ENCODE peak calls at places on chromosomes 7 and 10, in nine cellular contexts. C, S, F, Q, P, V, M, X and G are unnamed samples.

GRCh38 chr10:60089095-60089494 is 182.7 kb upstream of the CCDC6 start:
- DNase-seq in S (peak; percentile 31), V (no peak), M (no peak), Q (no peak), F (no peak), X (no peak), P (no peak), C (no peak), G (no peak)

GRCh38 chr7:156768698-156769472 is 124.1 kb downstream of the LMBR1 start:
- DNase-seq in F (no peak), C (no peak), M (no peak), P (no peak), Q (no peak), V (no peak), S (no peak), X (no peak), G (no peak)

GRCh38 chr10:114779803-114780609 is 41.6 kb upstream of the FHIP2A start:
- DNase-seq in V (no peak), C (no peak), S (peak; percentile 16), M (no peak), Q (no peak), F (no peak), P (no peak), X (no peak), G (no peak)

GRCh38 chr10:88903715-88904114 is 23.7 kb downstream of the STAMBPL1 start:
- DNase-seq in V (no peak), M (no peak), Q (no peak), P (no peak), F (no peak), C (no peak), X (no peak), S (peak; percentile 48), G (no peak)

GRCh38 chr7:4266270-4267040 is 415.6 kb upstream of the FOXK1 start:
- DNase-seq in V (no peak), X (peak; percentile 74), P (no peak), C (no peak), S (no peak), M (no peak), F (no peak), Q (no peak), G (no peak)

GRCh38 chr10:114301177-114301576 is 62.1 kb downstream of the VWA2 start:
- DNase-seq in P (no peak), C (no peak), Q (no peak), X (no peak), F (no peak), S (no peak), M (no peak), V (no peak), G (no peak)

GRCh38 chr10:124602121-124602561 is 140.5 kb downstream of the LHPP start:
- DNase-seq in P (no peak), M (no peak), Q (no peak), F (no peak), X (no peak), C (no peak), S (no peak), V (no peak), G (no peak)

GRCh38 chr7:130721486-130722277 is 12.3 kb downstream of the KLF14 start:
- DNase-seq in S (peak; percentile 55), V (peak; percentile 82), M (peak; percentile 69), Q (peak; percentile 50), X (no peak), F (no peak), C (peak; percentile 52), P (peak; percentile 60), G (no peak)

GRCh38 chr7:132234751-132235150 is 341.5 kb downstream of the PLXNA4 start:
- DNase-seq in Q (no peak), X (no peak), S (no peak), V (no peak), F (no peak), C (no peak), P (no peak), M (no peak), G (no peak)

GRCh38 chr7:117133125-117133524 is 179.8 kb downstream of the ST7 start:
- DNase-seq in Q (no peak), S (no peak), V (no peak), C (no peak), P (no peak), F (no peak), M (no peak), X (no peak), G (no peak)

GRCh38 chr10:124149681-124150080 is 56.3 kb upstream of the CHST15 start:
- DNase-seq in Q (no peak), V (no peak), C (no peak), X (no peak), S (peak; percentile 35), F (no peak), M (no peak), P (no peak), G (no peak)

GRCh38 chr10:111347386-111348005 is 270.7 kb downstream of the ADRA2A start:
- DNase-seq in M (no peak), C (no peak), P (no peak), S (peak; percentile 61), X (no peak), F (no peak), V (no peak), Q (no peak), G (no peak)

GRCh38 chr10:112078003-112078402 is 105.6 kb downstream of the GPAM start:
- DNase-seq in X (no peak), C (no peak), Q (no peak), V (no peak), S (no peak), P (no peak), F (no peak), M (no peak), G (no peak)

DNA sequence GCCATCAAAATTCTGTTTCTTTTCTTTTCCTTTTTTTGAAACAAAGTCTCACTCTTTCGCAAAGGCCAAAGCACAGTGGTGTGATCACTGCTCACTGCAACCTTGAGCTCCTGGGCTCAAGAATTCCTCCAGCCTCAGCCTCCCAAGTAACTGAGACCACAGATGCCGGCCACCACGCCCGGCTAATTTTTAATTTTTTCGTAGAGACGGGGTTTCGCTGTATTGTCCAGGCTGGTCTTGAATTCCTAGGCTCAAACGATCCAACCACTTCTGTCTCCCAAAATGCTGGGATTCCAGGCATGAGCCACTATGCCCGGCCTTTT is 25.7 kb upstream of the TRIM56 start:
- DNase-seq in M (no peak), S (no peak), C (no peak), V (no peak), P (no peak), X (no peak), F (no peak), Q (no peak), G (no peak)
- H3K9me3 ChIP-seq in M (no peaks in the 10 kb centered on the region), S (no peaks in the 10 kb centered on the region), C (no peaks in the 10 kb centered on the region), V (no peaks in the 10 kb centered on the region), P (no peaks in the 10 kb centered on the region), X (no peaks in the 10 kb centered on the region), F (no peaks in the 10 kb centered on the region), Q (no peaks in the 10 kb centered on the region), G (no peaks in the 10 kb centered on the region)

DNA sequence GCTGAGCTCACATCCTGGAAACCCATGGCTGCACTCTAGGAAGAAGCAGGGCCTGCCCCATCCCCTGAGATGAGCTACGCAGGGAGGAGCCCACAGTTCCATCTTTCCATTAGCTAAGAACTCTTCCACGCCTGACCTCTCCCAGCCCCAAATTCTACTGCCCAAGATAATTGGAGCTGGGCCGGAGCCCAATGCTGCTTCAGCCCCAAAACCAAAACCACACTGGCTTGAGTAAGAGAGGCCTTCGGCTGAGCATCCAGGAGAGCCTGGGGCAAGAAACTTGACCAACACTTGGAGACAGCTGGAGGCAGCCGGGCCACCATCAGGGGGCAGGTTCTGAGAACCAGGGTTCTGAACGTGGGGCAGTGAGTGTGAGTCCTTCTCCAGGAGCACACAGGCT is 116.1 kb upstream of the ZMIZ1 start:
- DNase-seq in M (peak; percentile 53), Q (no peak), C (peak; percentile 53), X (no peak), V (peak; percentile 40), P (no peak), S (no peak), F (no peak), G (no peak)
- TF ChIP-seq CTCF in M (no peak), Q (no peak), C (no peak), X (no peak), V (no peak), P (no peak), S (no peak), F (no peak), G (no peak)

GRCh38 chr7:30750574-30751256 is 1.2 kb upstream of the INMT start:
- DNase-seq in F (no peak), C (peak; percentile 54), M (peak; percentile 85), P (no peak), S (peak; percentile 62), Q (peak; percentile 80), X (no peak), V (peak; percentile 73), G (no peak)
- H3K27ac ChIP-seq in F (peak overlapping the region; percentile 80), C (peak overlapping the region; percentile 66), M (peak overlapping the region; percentile 83), P (no peak overlapping the region), S (peak overlapping the region; percentile 78), Q (peak overlapping the region; percentile 69), X (peak overlapping the region; percentile 77), V (peak overlapping the region; percentile 87), G (no peak overlapping the region)

GRCh38 chr10:131219584-131219886 is 92.0 kb downstream of the TCERG1L start:
- DNase-seq in S (no peak), Q (no peak), F (no peak), X (no peak), P (no peak), C (no peak), M (no peak), V (no peak), G (no peak)

GRCh38 chr10:131220601-131221171 is 90.8 kb downstream of the TCERG1L start:
- DNase-seq in M (no peak), S (no peak), X (no peak), Q (no peak), F (no peak), P (no peak), C (no peak), V (no peak), G (no peak)

GRCh38 chr10:131219955-131220489 is 91.5 kb downstream of the TCERG1L start:
- DNase-seq in C (no peak), X (no peak), V (no peak), P (no peak), S (no peak), Q (no peak), M (no peak), F (no peak), G (no peak)

GRCh38 chr10:131216681-131217230 is 94.8 kb downstream of the TCERG1L start:
- DNase-seq in Q (peak; percentile 19), P (no peak), X (peak; percentile 49), M (no peak), S (no peak), V (no peak), C (no peak), F (no peak), G (no peak)

DNA sequence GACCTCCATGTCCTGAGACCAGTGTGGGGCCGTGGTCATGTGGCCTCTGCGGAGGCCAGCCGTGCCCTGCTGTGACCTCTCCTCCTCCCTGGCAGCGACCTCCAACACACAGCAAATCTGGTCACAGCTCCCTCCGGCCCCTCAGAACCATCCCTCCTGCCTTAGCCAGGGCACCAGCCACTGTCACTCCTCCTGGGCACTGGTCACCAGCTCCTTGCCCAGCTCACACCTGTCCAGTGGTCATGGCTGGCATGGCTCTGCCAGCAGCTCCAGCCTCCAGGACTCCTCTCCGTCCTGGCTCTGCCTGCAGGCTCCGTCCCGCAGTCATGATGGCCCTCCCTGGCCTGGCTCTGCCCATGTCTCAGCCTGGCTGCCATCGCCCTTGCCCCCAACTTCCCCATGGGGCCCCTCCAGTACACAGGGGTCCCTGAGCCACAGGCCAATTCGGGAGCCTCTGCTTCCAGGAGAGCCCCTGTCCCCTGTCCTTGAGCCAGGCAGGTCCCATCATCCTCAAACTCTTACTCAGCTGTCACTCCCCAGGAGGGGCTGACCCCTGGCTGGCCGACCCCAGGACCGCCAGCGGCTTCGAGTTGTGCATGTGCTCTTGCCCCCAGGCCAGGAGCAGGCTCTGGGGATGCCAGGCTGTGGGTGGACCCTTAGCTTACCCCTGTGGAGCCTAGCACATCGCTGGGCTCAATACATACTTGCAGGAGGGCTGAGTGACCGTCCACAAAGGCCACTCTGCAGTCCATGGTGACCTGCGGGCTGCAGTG is 92.5 kb downstream of the TCERG1L start:
- DNase-seq in M (no peak), Q (no peak), F (no peak), P (no peak), X (no peak), S (no peak), C (no peak), V (no peak), G (no peak)
- H3K9me3 ChIP-seq in M (no peaks in the 10 kb centered on the region), Q (no peaks in the 10 kb centered on the region), F (no peaks in the 10 kb centered on the region), P (no peaks in the 10 kb centered on the region), X (no peaks in the 10 kb centered on the region), S (no peaks in the 10 kb centered on the region), C (no peaks in the 10 kb centered on the region), V (no peaks in the 10 kb centered on the region), G (no peaks in the 10 kb centered on the region)